ENCODE peak calls at places on chromosomes 3 and 15, in ten cellular contexts. L is GM20000; M is mesothelial cell of epicardium; I is Jurkat, Clone E6-1; O is sciatic nerve; V is mesendoderm; Y is A549; G is stimulated activated CD4-positive, alpha-beta T cell treated with anti-CD3 and anti-CD28 coated beads, Interleukin-12 subunit alpha, Interleukin-12 subunit beta, amount 100 ng/mL, for 48 hours; T is adrenal gland; Z is activated naive CD4-positive, alpha-beta T cell treated with anti-CD3 and anti-CD28 coated beads, Interleukin-2, amount 50 U/mL, for 16 hours. S is an unnamed sample.

GRCh38 chr3:64559658-64560057 is 128.1 kb downstream of the ADAMTS9 start:
- DNase-seq in V (no peak), O (no peak), Z (no peak), G (no peak), M (no peak), I (no peak), Y (no peak), T (no peak), L (no peak), S (no peak)

GRCh38 chr3:46393554-46394434 is 13.1 kb downstream of the CCR5AS start:
- DNase-seq in G (no peak), Y (no peak), M (no peak), O (no peak), V (peak; percentile 90), I (peak; percentile 65), Z (no peak), T (no peak), L (no peak), S (no peak)

GRCh38 chr3:127615631-127616305 is 13.2 kb upstream of the PODXL2 start:
- DNase-seq in L (no peak), O (no peak), M (no peak), T (no peak), I (no peak), Y (no peak), G (no peak), Z (no peak), V (no peak), S (no peak)

GRCh38 chr3:133400006-133400515 is at the start of gene BFSP2:
- DNase-seq in G (no peak), T (no peak), Z (no peak), M (no peak), V (no peak), I (no peak), Y (no peak), L (no peak), O (no peak), S (no peak)

GRCh38 chr15:57553526-57553925 is 38.2 kb upstream of the MYZAP start:
- DNase-seq in G (no peak), I (no peak), O (peak; percentile 57), V (peak; percentile 57), Z (no peak), L (no peak), M (no peak), T (peak; percentile 9), Y (no peak), S (no peak)

GRCh38 chr3:134066539-134067310 is 37.0 kb upstream of the SLCO2A1 start:
- DNase-seq in T (peak; percentile 42), Z (no peak), V (no peak), M (no peak), I (no peak), L (no peak), O (no peak), Y (no peak), G (no peak), S (no peak)

GRCh38 chr3:101224739-101225138 is 95.6 kb downstream of the IMPG2 start:
- DNase-seq in I (no peak), L (no peak), M (no peak), T (no peak), Y (no peak), G (no peak), O (no peak), V (no peak), Z (no peak), S (no peak)

GRCh38 chr3:194006102-194006501 is 129.8 kb upstream of the HES1 start:
- DNase-seq in I (no peak), L (no peak), O (no peak), Y (no peak), G (no peak), T (no peak), M (no peak), Z (no peak), V (peak; percentile 51), S (no peak)

GRCh38 chr15:63452552-63453136 is 51.7 kb upstream of the USP3 start:
- DNase-seq in Y (no peak), V (no peak), M (no peak), T (no peak), L (no peak), I (no peak), Z (no peak), O (peak; percentile 0), G (no peak), S (no peak)

GRCh38 chr3:27281671-27282150 is 87.5 kb downstream of the NEK10 start:
- DNase-seq in I (no peak), Y (no peak), G (no peak), T (no peak), V (no peak), M (no peak), L (no peak), O (no peak), Z (no peak), S (no peak)

GRCh38 chr15:35330921-35331320 is 215.0 kb downstream of the DPH6 start:
- DNase-seq in V (no peak), L (no peak), T (no peak), I (no peak), O (no peak), M (no peak), Y (no peak), Z (no peak), G (no peak), S (no peak)

GRCh38 chr3:182303169-182303568 is 490.1 kb upstream of the ATP11B start:
- DNase-seq in I (no peak), O (no peak), T (no peak), V (no peak), M (no peak), Y (no peak), Z (no peak), G (no peak), L (no peak), S (no peak)

GRCh38 chr15:52078876-52079700 is 33.5 kb downstream of the BCL2L10 start:
- DNase-seq in G (peak; percentile 86), V (peak; percentile 82), M (peak; percentile 61), O (peak; percentile 92), T (peak; percentile 67), I (peak; percentile 60), Y (peak; percentile 79), Z (peak; percentile 84), L (peak; percentile 68), S (peak; percentile 51)

GRCh38 chr15:91593081-91593480 is 260.4 kb upstream of the SLCO3A1 start:
- DNase-seq in V (no peak), M (no peak), I (no peak), T (no peak), L (no peak), G (no peak), Z (no peak), O (no peak), Y (no peak), S (no peak)

GRCh38 chr15:84653584-84653909 is 536 bp downstream of the WDR73 start:
- DNase-seq in I (no peak), M (no peak), V (peak; percentile 30), Y (no peak), O (no peak), Z (no peak), T (no peak), G (no peak), L (no peak), S (no peak)

GRCh38 chr3:168659015-168659414 is 563.3 kb upstream of the GOLIM4 start:
- DNase-seq in O (no peak), Y (no peak), G (no peak), T (no peak), M (no peak), L (no peak), I (no peak), Z (no peak), V (no peak), S (no peak)

GRCh38 chr3:126934149-126934548 is 48.8 kb upstream of the PLXNA1 start:
- DNase-seq in G (no peak), L (no peak), Y (no peak), M (no peak), V (peak; percentile 96), I (no peak), T (no peak), Z (no peak), O (peak; percentile 48), S (no peak)